ENCODE peak calls at places on chromosomes 16 and 17, in four cellular contexts. A is GM23248, Y is brain microvascular endothelial cell, F is heart left ventricle. W is an unnamed sample.
A peak's percentile ranks its signal among the peaks of the same experiment; 100 is the strongest.

GRCh38 chr16:2082171-2082982 is 34.6 kb downstream of the TSC2 start:
- DNase-seq in A (no peak), Y (no peak), F (peak; percentile 65), W (no peak)

GRCh38 chr17:32490101-32490482 is 3.3 kb downstream of the CDK5R1 start:
- DNase-seq in A (no peak), Y (no peak), F (no peak), W (no peak)

GRCh38 chr17:20244671-20245070 is 222.7 kb downstream of the LGALS9B start:
- DNase-seq in A (no peak), Y (no peak), F (no peak), W (no peak)

GRCh38 chr17:43588121-43588520 is 42.0 kb upstream of the ETV4 start:
- DNase-seq in A (peak; percentile 24), Y (no peak), F (no peak), W (no peak)

GRCh38 chr16:4506450-4506849 is 30.3 kb downstream of the HMOX2 start:
- DNase-seq in A (peak; percentile 90), Y (peak; percentile 67), F (peak; percentile 64), W (no peak)

GRCh38 chr17:44212507-44213402 is 6.7 kb downstream of the UBTF start:
- DNase-seq in A (no peak), Y (no peak), F (no peak), W (no peak)

GRCh38 chr16:87329436-87330256 is 12.5 kb upstream of the C16orf95 start:
- DNase-seq in A (no peak), Y (no peak), F (peak; percentile 4), W (no peak)

GRCh38 chr17:35616506-35616905 is 29.4 kb downstream of the AP2B1 start:
- DNase-seq in A (no peak), Y (no peak), F (no peak), W (no peak)

GRCh38 chr16:63289834-63290460 is 1253.7 kb upstream of the CDH8 start:
- DNase-seq in A (peak; percentile 38), Y (no peak), F (peak; percentile 44), W (no peak)

GRCh38 chr16:47197536-47198179 is 53.9 kb upstream of the NETO2 start:
- DNase-seq in A (peak; percentile 50), Y (no peak), F (peak; percentile 72), W (peak; percentile 1)

GRCh38 chr16:89729863-89730574 is 8.7 kb downstream of the ZNF276 start:
- DNase-seq in A (no peak), Y (no peak), F (no peak), W (no peak)

GRCh38 chr16:56369202-56369601 is 56.1 kb downstream of the AMFR start:
- DNase-seq in A (no peak), Y (no peak), F (no peak), W (no peak)

GRCh38 chr16:27852681-27853080 is 210.8 kb downstream of the GSG1L start:
- DNase-seq in A (no peak), Y (no peak), F (no peak), W (no peak)

GRCh38 chr17:39001703-39002637 is 34.8 kb upstream of the FBXO47 start:
- DNase-seq in A (peak; percentile 99), Y (peak; percentile 57), F (peak; percentile 93), W (peak; percentile 52)

GRCh38 chr17:50322271-50322670 is 23.7 kb upstream of the XYLT2 start:
- DNase-seq in A (no peak), Y (no peak), F (no peak), W (no peak)

DNA sequence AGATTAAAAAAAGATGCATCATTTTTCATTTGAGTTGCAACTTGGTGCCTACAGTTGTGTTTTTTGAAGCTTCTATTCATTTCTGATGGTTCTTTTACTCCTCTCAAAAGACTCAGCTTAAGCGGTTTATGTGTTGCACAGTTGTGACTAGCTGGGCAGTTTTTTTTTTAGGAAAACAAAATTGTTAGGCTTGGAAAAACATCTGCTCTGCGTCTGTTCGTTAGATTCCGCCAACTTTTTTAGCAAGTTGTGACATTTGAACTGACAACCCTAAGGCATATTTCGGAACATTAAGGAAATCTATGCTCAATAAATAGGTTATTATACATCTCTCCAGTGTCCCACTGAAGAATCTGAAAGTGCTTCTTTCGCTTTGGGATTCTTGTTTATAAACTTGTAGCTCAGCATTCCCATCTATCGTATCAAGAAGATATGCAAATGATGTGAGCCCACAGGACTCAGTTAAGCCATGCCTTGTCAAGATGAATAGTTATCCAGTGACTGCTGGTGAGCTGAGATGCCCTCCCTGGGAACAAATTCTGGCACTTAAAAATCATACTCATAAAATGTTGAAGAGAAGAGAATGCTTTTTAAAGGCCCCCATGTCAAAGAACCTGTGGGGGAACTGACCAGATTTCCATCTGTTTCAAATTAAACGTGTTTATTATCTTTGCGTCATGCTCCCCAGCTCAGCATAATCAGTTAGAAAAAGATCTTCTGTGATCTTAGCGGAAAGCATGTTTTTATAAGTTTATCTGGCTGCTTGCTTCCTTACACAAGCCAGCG is 109.0 kb upstream of the FAM20A start:
- DNase-seq in A (peak; percentile 73), Y (peak; percentile 30), F (no peak), W (peak; percentile 90)
- H3K4me3 ChIP-seq in A (peak overlapping the region; percentile 48), Y (no peak overlapping the region), F (no peak overlapping the region), W (no peak overlapping the region)

GRCh38 chr17:79221597-79221996 is 147.0 kb downstream of the ENGASE start:
- DNase-seq in A (no peak), Y (no peak), F (no peak), W (no peak)

GRCh38 chr17:79218825-79219200 is 144.2 kb downstream of the ENGASE start:
- DNase-seq in A (no peak), Y (no peak), F (no peak), W (no peak)

GRCh38 chr17:79219208-79219935 is 144.7 kb downstream of the ENGASE start:
- DNase-seq in A (no peak), Y (no peak), F (no peak), W (no peak)

GRCh38 chr17:79220715-79221291 is 146.2 kb downstream of the ENGASE start:
- DNase-seq in A (peak; percentile 9), Y (no peak), F (no peak), W (no peak)

GRCh38 chr17:79220201-79220714 is 145.6 kb downstream of the ENGASE start:
- DNase-seq in A (no peak), Y (no peak), F (no peak), W (no peak)
- H3K4me3 ChIP-seq in A (no peak overlapping the region), Y (no peak overlapping the region), F (no peak overlapping the region), W (no peak overlapping the region)

DNA sequence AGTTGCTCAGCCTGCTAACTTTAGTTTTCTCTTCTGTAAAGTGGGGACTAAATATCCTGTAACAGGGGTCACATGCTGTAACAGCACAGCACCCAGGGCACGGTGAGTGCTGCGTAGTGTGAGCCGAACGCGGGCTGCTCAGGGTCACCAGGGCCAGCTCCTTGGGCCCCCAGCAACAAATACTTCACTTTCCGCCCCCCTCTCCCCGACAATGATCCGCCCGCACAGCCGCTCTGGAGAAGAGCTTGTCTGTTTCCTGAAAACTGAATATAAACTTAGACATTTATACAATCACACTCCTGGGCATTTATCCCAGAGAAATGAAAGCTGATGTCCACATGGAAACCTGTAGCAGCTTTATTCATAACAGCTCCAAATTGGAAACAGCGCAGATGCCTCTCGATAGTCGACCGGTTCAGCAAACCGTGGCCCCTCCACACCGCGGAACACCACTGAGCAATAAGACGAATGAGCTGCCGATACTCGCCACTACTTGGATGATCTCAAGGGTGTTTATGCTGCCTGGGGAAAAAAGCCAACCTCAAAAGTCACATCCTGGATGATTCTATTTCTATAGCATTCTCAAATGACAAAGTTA is 267.2 kb downstream of the PARN start:
- DNase-seq in A (peak; percentile 83), Y (peak; percentile 21), F (no peak), W (no peak)
- H3K4me3 ChIP-seq in A (peak overlapping the region; percentile 60), Y (no peak overlapping the region), F (no peak overlapping the region), W (peak overlapping the region; percentile 19)

DNA sequence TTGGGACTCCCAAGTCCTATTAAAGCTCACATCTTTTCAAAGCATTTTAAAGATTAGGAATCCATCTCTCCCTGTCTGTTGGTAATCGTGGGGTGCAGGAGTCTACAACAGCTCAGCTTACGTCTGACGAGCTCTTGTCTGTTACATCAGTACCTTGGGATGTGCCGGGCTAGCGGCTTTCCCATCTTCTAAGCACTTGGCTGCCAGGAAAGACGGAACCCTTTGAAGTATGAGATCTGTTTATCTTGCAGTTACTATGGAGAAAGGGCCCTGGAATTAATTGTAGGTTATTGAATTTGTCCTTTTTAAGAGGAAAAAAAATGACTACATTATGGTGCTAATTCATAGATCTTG is 31.4 kb downstream of the RBFOX1 start:
- DNase-seq in A (no peak), Y (no peak), F (no peak), W (no peak)
- H3K4me3 ChIP-seq in A (no peak overlapping the region), Y (no peak overlapping the region), F (no peak overlapping the region), W (no peak overlapping the region)

GRCh38 chr16:66935319-66936011 is at the start of gene CES2:
- DNase-seq in A (peak; percentile 86), Y (no peak), F (peak; percentile 83), W (peak; percentile 14)

GRCh38 chr16:66934138-66934838 is at the start of gene CIAO2B:
- DNase-seq in A (peak; percentile 94), Y (peak; percentile 77), F (peak; percentile 93), W (peak; percentile 25)

GRCh38 chr16:66937725-66938337 is 2.5 kb downstream of the CES2 start:
- DNase-seq in A (no peak), Y (no peak), F (no peak), W (no peak)

GRCh38 chr16:66936889-66937554 is 1.7 kb downstream of the CES2 start:
- DNase-seq in A (no peak), Y (no peak), F (no peak), W (no peak)

GRCh38 chr16:66936462-66936861 is 1.1 kb downstream of the CES2 start:
- DNase-seq in A (no peak), Y (no peak), F (peak; percentile 66), W (no peak)
- H3K4me3 ChIP-seq in A (peak overlapping the region; percentile 84), Y (no peak overlapping the region), F (peak overlapping the region; percentile 67), W (peak overlapping the region; percentile 84)

GRCh38 chr17:80455328-80455710 is 21.1 kb downstream of the NPTX1 start:
- DNase-seq in A (peak; percentile 70), Y (peak; percentile 38), F (peak; percentile 71), W (no peak)

GRCh38 chr17:80457236-80457856 is 19.1 kb downstream of the NPTX1 start:
- DNase-seq in A (no peak), Y (no peak), F (no peak), W (no peak)

GRCh38 chr17:80456465-80457235 is 19.8 kb downstream of the NPTX1 start:
- DNase-seq in A (peak; percentile 61), Y (no peak), F (peak; percentile 63), W (no peak)

GRCh38 chr17:80454557-80455327 is 21.7 kb downstream of the NPTX1 start:
- DNase-seq in A (peak; percentile 100), Y (peak; percentile 92), F (peak; percentile 98), W (peak; percentile 79)

GRCh38 chr17:80455784-80456183 is 20.6 kb downstream of the NPTX1 start:
- DNase-seq in A (peak; percentile 59), Y (no peak), F (no peak), W (no peak)
- H3K4me3 ChIP-seq in A (peak overlapping the region; percentile 92), Y (no peak overlapping the region), F (peak overlapping the region; percentile 80), W (no peak overlapping the region)

GRCh38 chr17:66964930-66965800 is 658 bp downstream of the CACNG4 start:
- DNase-seq in A (no peak), Y (no peak), F (no peak), W (no peak)
- H3K4me3 ChIP-seq in A (peak overlapping the region; percentile 35), Y (peak overlapping the region; percentile 39), F (peak overlapping the region; percentile 50), W (no peak overlapping the region)

GRCh38 chr16:50442221-50442620 is 73.4 kb upstream of the BRD7 start:
- DNase-seq in A (no peak), Y (no peak), F (no peak), W (no peak)
- H3K4me3 ChIP-seq in A (no peak overlapping the region), Y (no peak overlapping the region), F (no peak overlapping the region), W (no peak overlapping the region)